ENCODE peak calls at places on chromosomes 4 and X, in five cellular contexts. E, S, U, K and C are unnamed samples.

GRCh38 chrX:13863326-13863725 is 46.4 kb upstream of the GPM6B start:
- DNase-seq in E (peak), S (peak), U (no peak), K (no peak), C (no peak)

GRCh38 chr4:182189107-182189878 is 53.9 kb upstream of the TENM3 start:
- DNase-seq in E (peak), S (peak), U (no peak), K (no peak), C (no peak)

GRCh38 chr4:184409911-184410692 is 64.2 kb downstream of the IRF2 start:
- DNase-seq in E (no peak), S (no peak), U (no peak), K (no peak), C (no peak)

GRCh38 chr4:8599657-8600056 is 7.1 kb downstream of the CPZ start:
- DNase-seq in E (peak), S (peak), U (no peak), K (no peak), C (no peak)

GRCh38 chr4:150078041-150078995 is at the start of gene DCLK2:
- DNase-seq in E (peak), S (peak), U (peak), K (peak), C (no peak)

GRCh38 chr4:186685744-186686143 is 37.9 kb downstream of the FAT1 start:
- DNase-seq in E (peak), S (peak), U (no peak), K (no peak), C (no peak)

GRCh38 chr4:2534904-2535385 is 1.5 kb upstream of the FAM193A start:
- DNase-seq in E (no peak), S (no peak), U (no peak), K (no peak), C (no peak)

GRCh38 chr4:185039508-185040273 is 21.4 kb downstream of the HELT start:
- DNase-seq in E (peak), S (peak), U (peak), K (peak), C (peak)

GRCh38 chr4:140931904-140932303 is 175.7 kb upstream of the TBC1D9 start:
- DNase-seq in E (no peak), S (no peak), U (no peak), K (no peak), C (no peak)

GRCh38 chrX:47796433-47796906 is 40.2 kb upstream of the ZNF81 start:
- DNase-seq in E (peak), S (peak), U (no peak), K (no peak), C (no peak)

GRCh38 chr4:3316146-3316545 is 23.3 kb downstream of the RGS12 start:
- DNase-seq in E (no peak), S (no peak), U (no peak), K (no peak), C (no peak)

GRCh38 chrX:131854586-131854985 is 168.5 kb upstream of the STK26 start:
- DNase-seq in E (no peak), S (peak), U (no peak), K (no peak), C (no peak)

GRCh38 chr4:138310991-138311390 is 68.8 kb upstream of the SLC7A11 start:
- DNase-seq in E (peak), S (peak), U (no peak), K (no peak), C (no peak)

GRCh38 chr4:182584016-182584415 is 333.2 kb downstream of the DCTD start:
- DNase-seq in E (no peak), S (no peak), U (no peak), K (no peak), C (no peak)

GRCh38 chr4:105895609-105896460 is 564 bp downstream of the NPNT start:
- DNase-seq in E (no peak), S (peak), U (peak), K (peak), C (no peak)